ENCODE peak calls at places on chromosome 15, in four cellular contexts. Y is CD8-positive, alpha-beta memory T cell; L is left cardiac atrium; S is amniotic stem cell. K is an unnamed sample.

GRCh38 chr15:56719021-56719612 is 14.2 kb downstream of the ZNF280D start:
- DNase-seq in Y (no peak), L (no peak), S (no peak), K (no peak)

GRCh38 chr15:75198560-75199346 is 2.9 kb upstream of the C15orf39 start:
- DNase-seq in Y (no peak), S (no peak), L (no peak), K (no peak)

GRCh38 chr15:62324382-62324781 is 159.3 kb upstream of the C2CD4B start:
- DNase-seq in S (no peak), Y (no peak), L (no peak), K (no peak)

GRCh38 chr15:89221543-89221942 is at the start of gene RLBP1:
- DNase-seq in S (no peak), Y (no peak), L (no peak), K (no peak)

GRCh38 chr15:58988011-58988785 is 735 bp downstream of the RNF111 start:
- DNase-seq in L (peak; percentile 80), S (peak; percentile 43), Y (peak; percentile 56), K (peak; percentile 72)

GRCh38 chr15:94238539-94239118 is 7.3 kb downstream of the MCTP2 start:
- DNase-seq in S (no peak), L (no peak), Y (no peak), K (no peak)

GRCh38 chr15:48936666-48937065 is 27.1 kb downstream of the SHC4 start:
- DNase-seq in Y (no peak), S (no peak), L (no peak), K (no peak)

GRCh38 chr15:39084683-39085530 is 496.0 kb upstream of the THBS1 start:
- DNase-seq in Y (no peak), L (peak; percentile 51), S (no peak), K (peak; percentile 27)

GRCh38 chr15:26191216-26191615 is 328.1 kb upstream of the ATP10A start:
- DNase-seq in L (peak; percentile 28), Y (no peak), S (no peak), K (no peak)

GRCh38 chr15:31398677-31399260 is 72.1 kb downstream of the KLF13 start:
- DNase-seq in S (no peak), L (no peak), Y (no peak), K (no peak)

GRCh38 chr15:86555939-86556725 is 476.5 kb downstream of the AGBL1 start:
- DNase-seq in S (no peak), L (no peak), Y (no peak), K (no peak)

GRCh38 chr15:36622247-36622795 is 42.9 kb downstream of the CDIN1 start:
- DNase-seq in S (no peak), L (no peak), Y (no peak), K (no peak)

GRCh38 chr15:71088683-71089082 is 26.6 kb upstream of the THSD4 start:
- DNase-seq in L (no peak), Y (no peak), S (no peak), K (no peak)

GRCh38 chr15:92020765-92021164 is 167.3 kb downstream of the SLCO3A1 start:
- DNase-seq in L (no peak), S (no peak), Y (no peak), K (no peak)

GRCh38 chr15:94125131-94125530 is 106.2 kb upstream of the MCTP2 start:
- DNase-seq in Y (no peak), L (no peak), S (no peak), K (no peak)

GRCh38 chr15:58666957-58667356 is 82.5 kb downstream of the ADAM10 start:
- DNase-seq in S (peak; percentile 6), Y (no peak), L (no peak), K (no peak)

GRCh38 chr15:40409366-40409765 is 3.8 kb downstream of the IVD start:
- DNase-seq in Y (no peak), S (no peak), L (no peak), K (no peak)

GRCh38 chr15:39381517-39381916 is 199.4 kb upstream of the THBS1 start:
- DNase-seq in Y (no peak), L (no peak), S (no peak), K (no peak)

GRCh38 chr15:68106656-68107055 is 52.5 kb downstream of the PIAS1 start:
- DNase-seq in S (no peak), L (no peak), Y (no peak), K (no peak)

GRCh38 chr15:90086868-90087268 is 15.4 kb downstream of the IDH2 start:
- DNase-seq in S (no peak), L (no peak), Y (no peak), K (no peak)

GRCh38 chr15:35925634-35926380 is 379.8 kb upstream of the DPH6 start:
- DNase-seq in Y (no peak), L (no peak), S (no peak), K (no peak)

K was measured in body of pancreas.